ENCODE peak calls at places on chromosome 3, in nine cellular contexts. One of them, this sample, is unnamed.

GRCh38 chr3:16329792-16330061 is 64.7 kb downstream of the OXNAD1 start:
- DNase-seq in NCI-H1417: peak; percentile 49
- DNase-seq in NCI-H187 treated with DMSO at 0.1 percent for 48 hours: no peak
- DNase-seq in T-helper 2 cell: no peak
- DNase-seq in neuronal stem cell: peak; percentile 55
- DNase-seq in left cardiac atrium: no peak
- DNase-seq in prostate gland: no peak
- DNase-seq in OCI-M1: no peak
- DNase-seq in nephron progenitor cell: no peak
- DNase-seq in this sample: no peak

GRCh38 chr3:25084016-25084415 is 344.0 kb upstream of the RARB start:
- DNase-seq in left cardiac atrium: no peak
- DNase-seq in nephron progenitor cell: no peak
- DNase-seq in NCI-H187 treated with DMSO at 0.1 percent for 48 hours: no peak
- DNase-seq in prostate gland: no peak
- DNase-seq in NCI-H1417: no peak
- DNase-seq in OCI-M1: no peak
- DNase-seq in T-helper 2 cell: no peak
- DNase-seq in neuronal stem cell: no peak
- DNase-seq in this sample: no peak

GRCh38 chr3:184944221-184944620 is 132.3 kb downstream of the VPS8 start:
- DNase-seq in prostate gland: no peak
- DNase-seq in left cardiac atrium: no peak
- DNase-seq in nephron progenitor cell: no peak
- DNase-seq in neuronal stem cell: no peak
- DNase-seq in NCI-H187 treated with DMSO at 0.1 percent for 48 hours: no peak
- DNase-seq in T-helper 2 cell: no peak
- DNase-seq in OCI-M1: no peak
- DNase-seq in NCI-H1417: no peak
- DNase-seq in this sample: no peak

GRCh38 chr3:38354588-38355344 is 8.2 kb downstream of the XYLB start:
- DNase-seq in T-helper 2 cell: no peak
- DNase-seq in left cardiac atrium: no peak
- DNase-seq in OCI-M1: peak; percentile 60
- DNase-seq in NCI-H1417: no peak
- DNase-seq in neuronal stem cell: no peak
- DNase-seq in NCI-H187 treated with DMSO at 0.1 percent for 48 hours: no peak
- DNase-seq in nephron progenitor cell: no peak
- DNase-seq in prostate gland: no peak
- DNase-seq in this sample: no peak

GRCh38 chr3:146503459-146504202 is 34.3 kb upstream of the PLSCR2 start:
- DNase-seq in OCI-M1: peak; percentile 24
- DNase-seq in neuronal stem cell: no peak
- DNase-seq in left cardiac atrium: no peak
- DNase-seq in nephron progenitor cell: no peak
- DNase-seq in T-helper 2 cell: peak; percentile 46
- DNase-seq in NCI-H187 treated with DMSO at 0.1 percent for 48 hours: no peak
- DNase-seq in prostate gland: peak; percentile 37
- DNase-seq in NCI-H1417: peak; percentile 36
- DNase-seq in this sample: no peak

GRCh38 chr3:48756640-48757039 is 39.6 kb upstream of the IP6K2 start:
- DNase-seq in nephron progenitor cell: no peak
- DNase-seq in prostate gland: no peak
- DNase-seq in T-helper 2 cell: peak; percentile 4
- DNase-seq in NCI-H187 treated with DMSO at 0.1 percent for 48 hours: no peak
- DNase-seq in NCI-H1417: no peak
- DNase-seq in OCI-M1: no peak
- DNase-seq in left cardiac atrium: no peak
- DNase-seq in neuronal stem cell: no peak
- DNase-seq in this sample: no peak

GRCh38 chr3:182268711-182269110 is 524.6 kb upstream of the ATP11B start:
- DNase-seq in neuronal stem cell: no peak
- DNase-seq in OCI-M1: no peak
- DNase-seq in T-helper 2 cell: no peak
- DNase-seq in NCI-H1417: no peak
- DNase-seq in prostate gland: no peak
- DNase-seq in left cardiac atrium: no peak
- DNase-seq in nephron progenitor cell: no peak
- DNase-seq in NCI-H187 treated with DMSO at 0.1 percent for 48 hours: no peak
- DNase-seq in this sample: no peak

GRCh38 chr3:142934897-142935269 is 28.6 kb downstream of the PAQR9 start:
- DNase-seq in NCI-H1417: no peak
- DNase-seq in NCI-H187 treated with DMSO at 0.1 percent for 48 hours: no peak
- DNase-seq in prostate gland: no peak
- DNase-seq in nephron progenitor cell: no peak
- DNase-seq in T-helper 2 cell: no peak
- DNase-seq in neuronal stem cell: no peak
- DNase-seq in left cardiac atrium: no peak
- DNase-seq in OCI-M1: no peak
- DNase-seq in this sample: no peak